ENCODE peak calls at places on chromosomes 6 and 20, in seven cellular contexts. One of them, this sample, is unnamed.

GRCh38 chr6:105831321-105831720 is 254.8 kb upstream of the PRDM1 start:
- DNase-seq in IMR-90: no peak
- DNase-seq in neuronal stem cell: no peak
- DNase-seq in mesendoderm: no peak
- DNase-seq in H9: no peak
- DNase-seq in mesenchymal stem cell: peak
- DNase-seq in H1: no peak
- DNase-seq in this sample: no peak

GRCh38 chr6:25165817-25166216 is 113.4 kb upstream of the CARMIL1 start:
- DNase-seq in mesenchymal stem cell: no peak
- DNase-seq in mesendoderm: no peak
- DNase-seq in H1: no peak
- DNase-seq in H9: no peak
- DNase-seq in IMR-90: no peak
- DNase-seq in neuronal stem cell: no peak
- DNase-seq in this sample: no peak

GRCh38 chr6:22194188-22194921 is 102.5 kb downstream of the PRL start:
- DNase-seq in mesendoderm: no peak
- DNase-seq in H1: no peak
- DNase-seq in mesenchymal stem cell: no peak
- DNase-seq in IMR-90: peak
- DNase-seq in neuronal stem cell: no peak
- DNase-seq in H9: no peak
- DNase-seq in this sample: no peak

GRCh38 chr6:9620263-9620662 is 794.6 kb downstream of the TFAP2A start:
- DNase-seq in IMR-90: peak
- DNase-seq in neuronal stem cell: no peak
- DNase-seq in H9: no peak
- DNase-seq in mesenchymal stem cell: no peak
- DNase-seq in mesendoderm: no peak
- DNase-seq in H1: no peak
- DNase-seq in this sample: no peak

GRCh38 chr6:110053395-110054240 is 75.5 kb downstream of the GPR6 start:
- DNase-seq in IMR-90: peak
- DNase-seq in H1: no peak
- DNase-seq in H9: no peak
- DNase-seq in mesendoderm: peak
- DNase-seq in mesenchymal stem cell: peak
- DNase-seq in neuronal stem cell: peak
- DNase-seq in this sample: peak

GRCh38 chr20:23118766-23119165 is 32.6 kb upstream of the CD93 start:
- DNase-seq in H9: no peak
- DNase-seq in mesenchymal stem cell: no peak
- DNase-seq in H1: no peak
- DNase-seq in mesendoderm: no peak
- DNase-seq in neuronal stem cell: no peak
- DNase-seq in IMR-90: no peak
- DNase-seq in this sample: peak

GRCh38 chr20:623041-623440 is 12.9 kb upstream of the TCF15 start:
- DNase-seq in mesenchymal stem cell: no peak
- DNase-seq in IMR-90: no peak
- DNase-seq in H1: no peak
- DNase-seq in H9: no peak
- DNase-seq in neuronal stem cell: no peak
- DNase-seq in mesendoderm: peak
- DNase-seq in this sample: no peak

GRCh38 chr6:97215157-97215769 is 67.8 kb downstream of the MMS22L start:
- DNase-seq in neuronal stem cell: peak
- DNase-seq in H1: peak
- DNase-seq in mesenchymal stem cell: peak
- DNase-seq in mesendoderm: peak
- DNase-seq in H9: peak
- DNase-seq in IMR-90: peak
- DNase-seq in this sample: peak

GRCh38 chr6:116531675-116532570 is 13.6 kb downstream of the TRAPPC3L start:
- DNase-seq in mesendoderm: peak
- DNase-seq in H1: no peak
- DNase-seq in neuronal stem cell: peak
- DNase-seq in mesenchymal stem cell: peak
- DNase-seq in H9: peak
- DNase-seq in IMR-90: peak
- DNase-seq in this sample: peak

GRCh38 chr6:118220429-118221128 is 313.5 kb downstream of the SLC35F1 start:
- DNase-seq in IMR-90: no peak
- DNase-seq in neuronal stem cell: no peak
- DNase-seq in mesendoderm: no peak
- DNase-seq in H9: no peak
- DNase-seq in mesenchymal stem cell: no peak
- DNase-seq in H1: no peak
- DNase-seq in this sample: no peak

GRCh38 chr6:28940294-28940858 is 16.6 kb upstream of the TRIM27 start:
- DNase-seq in mesenchymal stem cell: no peak
- DNase-seq in IMR-90: no peak
- DNase-seq in H9: peak
- DNase-seq in H1: peak
- DNase-seq in mesendoderm: peak
- DNase-seq in neuronal stem cell: peak
- DNase-seq in this sample: peak

GRCh38 chr6:121767254-121767653 is 331.8 kb downstream of the GJA1 start:
- DNase-seq in mesenchymal stem cell: no peak
- DNase-seq in mesendoderm: no peak
- DNase-seq in H9: no peak
- DNase-seq in neuronal stem cell: no peak
- DNase-seq in IMR-90: peak
- DNase-seq in H1: no peak
- DNase-seq in this sample: peak

GRCh38 chr6:88914180-88914579 is 49.2 kb downstream of the RNGTT start:
- DNase-seq in H1: no peak
- DNase-seq in mesendoderm: no peak
- DNase-seq in IMR-90: no peak
- DNase-seq in mesenchymal stem cell: no peak
- DNase-seq in H9: no peak
- DNase-seq in neuronal stem cell: no peak
- DNase-seq in this sample: no peak

GRCh38 chr6:141326426-141326825 is 806.3 kb upstream of the GJE1 start:
- DNase-seq in mesenchymal stem cell: peak
- DNase-seq in mesendoderm: peak
- DNase-seq in IMR-90: peak
- DNase-seq in neuronal stem cell: no peak
- DNase-seq in H9: no peak
- DNase-seq in H1: no peak
- DNase-seq in this sample: peak

GRCh38 chr6:4610256-4610655 is 165.9 kb upstream of the CDYL start:
- DNase-seq in IMR-90: peak
- DNase-seq in mesenchymal stem cell: peak
- DNase-seq in mesendoderm: peak
- DNase-seq in neuronal stem cell: no peak
- DNase-seq in H1: no peak
- DNase-seq in H9: no peak
- DNase-seq in this sample: no peak

GRCh38 chr6:159762681-159763293 is 942 bp downstream of the ACAT2 start:
- DNase-seq in mesenchymal stem cell: peak
- DNase-seq in neuronal stem cell: no peak
- DNase-seq in mesendoderm: peak
- DNase-seq in H1: no peak
- DNase-seq in H9: no peak
- DNase-seq in IMR-90: no peak
- DNase-seq in this sample: peak

DNA sequence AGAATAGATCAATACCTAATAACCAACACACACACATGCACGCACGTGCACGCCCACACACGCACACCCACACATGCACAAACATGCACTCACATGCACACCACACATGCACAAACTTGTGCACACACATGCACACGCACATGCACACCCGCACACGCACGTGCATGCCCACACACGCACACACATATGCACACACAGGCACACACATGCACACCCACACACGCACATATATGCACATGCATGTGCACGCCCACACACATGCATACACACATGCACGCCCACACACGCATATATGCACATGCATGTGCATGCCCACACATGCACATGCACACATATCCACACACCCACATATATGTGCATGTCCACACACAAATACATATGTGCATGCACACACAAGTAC is 26.2 kb upstream of the CHRNA4 start:
- DNase-seq in mesendoderm: no peak
- DNase-seq in H1: no peak
- DNase-seq in H9: no peak
- DNase-seq in neuronal stem cell: no peak
- DNase-seq in mesenchymal stem cell: no peak
- DNase-seq in IMR-90: no peak
- DNase-seq in this sample: no peak
- H3K18ac ChIP-seq in mesendoderm: no peak
- H3K18ac ChIP-seq in H1: no peak
- H3K18ac ChIP-seq in H9: no peak
- H3K18ac ChIP-seq in neuronal stem cell: peak
- H3K18ac ChIP-seq in mesenchymal stem cell: no peak
- H3K18ac ChIP-seq in IMR-90: no peak
- H3K18ac ChIP-seq in this sample: no peak

GRCh38 chr20:15380770-15381169 is 1043.4 kb upstream of the FLRT3 start:
- DNase-seq in IMR-90: no peak
- DNase-seq in H1: no peak
- DNase-seq in mesenchymal stem cell: no peak
- DNase-seq in neuronal stem cell: no peak
- DNase-seq in mesendoderm: no peak
- DNase-seq in H9: no peak
- DNase-seq in this sample: no peak
- H4K8ac ChIP-seq in IMR-90: no peak
- H4K8ac ChIP-seq in H1: no peak
- H4K8ac ChIP-seq in mesenchymal stem cell: no peak
- H4K8ac ChIP-seq in neuronal stem cell: no peak
- H4K8ac ChIP-seq in mesendoderm: no peak
- H4K8ac ChIP-seq in H9: no peak
- H4K8ac ChIP-seq in this sample: no peak

GRCh38 chr6:138258991-138259390 is 40.7 kb upstream of the PBOV1 start:
- DNase-seq in H1: no peak
- DNase-seq in mesenchymal stem cell: no peak
- DNase-seq in mesendoderm: no peak
- DNase-seq in IMR-90: no peak
- DNase-seq in H9: no peak
- DNase-seq in neuronal stem cell: no peak
- DNase-seq in this sample: no peak
- H3K27ac ChIP-seq in H1: no peak
- H3K27ac ChIP-seq in mesenchymal stem cell: no peak
- H3K27ac ChIP-seq in mesendoderm: no peak
- H3K27ac ChIP-seq in IMR-90: no peak
- H3K27ac ChIP-seq in H9: no peak
- H3K27ac ChIP-seq in neuronal stem cell: no peak
- H3K27ac ChIP-seq in this sample: no peak

GRCh38 chr6:1497593-1498105 is 108.3 kb downstream of the FOXF2 start:
- DNase-seq in H9: no peak
- DNase-seq in neuronal stem cell: no peak
- DNase-seq in IMR-90: no peak
- DNase-seq in mesenchymal stem cell: no peak
- DNase-seq in mesendoderm: no peak
- DNase-seq in H1: no peak
- DNase-seq in this sample: no peak

GRCh38 chr6:1495344-1495743 is 106.0 kb downstream of the FOXF2 start:
- DNase-seq in H1: no peak
- DNase-seq in mesenchymal stem cell: no peak
- DNase-seq in IMR-90: no peak
- DNase-seq in H9: no peak
- DNase-seq in neuronal stem cell: no peak
- DNase-seq in mesendoderm: no peak
- DNase-seq in this sample: no peak

GRCh38 chr6:1496836-1497592 is 107.6 kb downstream of the FOXF2 start:
- DNase-seq in mesendoderm: no peak
- DNase-seq in H9: no peak
- DNase-seq in neuronal stem cell: no peak
- DNase-seq in H1: no peak
- DNase-seq in mesenchymal stem cell: no peak
- DNase-seq in IMR-90: no peak
- DNase-seq in this sample: no peak

GRCh38 chr6:1494671-1495070 is 105.3 kb downstream of the FOXF2 start:
- DNase-seq in H1: no peak
- DNase-seq in mesenchymal stem cell: no peak
- DNase-seq in IMR-90: no peak
- DNase-seq in mesendoderm: no peak
- DNase-seq in H9: no peak
- DNase-seq in neuronal stem cell: no peak
- DNase-seq in this sample: no peak

DNA sequence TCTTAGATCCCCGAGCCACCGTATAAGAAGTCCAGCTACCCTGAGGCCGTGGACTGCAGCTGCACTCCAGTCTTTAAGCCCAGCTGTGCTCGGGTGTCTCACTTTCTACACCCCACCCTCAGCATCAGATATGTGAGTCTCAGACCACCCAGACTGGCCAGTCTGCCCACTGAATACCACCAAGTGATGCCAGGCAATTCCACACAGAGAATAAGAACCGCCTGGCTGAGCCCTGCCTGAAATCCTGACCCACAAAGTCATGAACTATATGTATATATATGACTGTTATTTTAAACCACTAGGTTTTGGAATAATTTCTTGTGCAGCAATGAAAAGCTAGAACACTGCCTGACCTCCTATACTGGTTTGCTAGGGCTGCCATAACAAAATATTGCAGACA is 106.7 kb downstream of the FOXF2 start:
- DNase-seq in H9: no peak
- DNase-seq in IMR-90: no peak
- DNase-seq in H1: no peak
- DNase-seq in neuronal stem cell: no peak
- DNase-seq in mesenchymal stem cell: no peak
- DNase-seq in mesendoderm: no peak
- DNase-seq in this sample: no peak
- H3K18ac ChIP-seq in H9: no peak
- H3K18ac ChIP-seq in IMR-90: no peak
- H3K18ac ChIP-seq in H1: no peak
- H3K18ac ChIP-seq in neuronal stem cell: no peak
- H3K18ac ChIP-seq in mesenchymal stem cell: no peak
- H3K18ac ChIP-seq in mesendoderm: no peak
- H3K18ac ChIP-seq in this sample: no peak

GRCh38 chr6:128071212-128071611 is 170.4 kb upstream of the THEMIS start:
- DNase-seq in H9: no peak
- DNase-seq in mesenchymal stem cell: no peak
- DNase-seq in neuronal stem cell: no peak
- DNase-seq in IMR-90: no peak
- DNase-seq in H1: no peak
- DNase-seq in mesendoderm: no peak
- DNase-seq in this sample: no peak
- H4K8ac ChIP-seq in H9: no peak
- H4K8ac ChIP-seq in mesenchymal stem cell: no peak
- H4K8ac ChIP-seq in neuronal stem cell: no peak
- H4K8ac ChIP-seq in IMR-90: no peak
- H4K8ac ChIP-seq in H1: no peak
- H4K8ac ChIP-seq in mesendoderm: no peak
- H4K8ac ChIP-seq in this sample: no peak

This sample was measured in trophoblast cell.